ENCODE peak calls at places on chromosome 1, in six cellular contexts. One of them, this sample, is unnamed.

GRCh38 chr1:2641381-2642130 is 8.7 kb upstream of the MMEL1 start:
- DNase-seq in IMR-90: no peak
- DNase-seq in psoas muscle: peak
- DNase-seq in NCI-H446: no peak
- DNase-seq in NCI-H2107: no peak
- DNase-seq in nephron progenitor cell: no peak
- DNase-seq in this sample: no peak

GRCh38 chr1:172874950-172875349 is 175.8 kb downstream of the TNFSF18 start:
- DNase-seq in IMR-90: peak
- DNase-seq in psoas muscle: no peak
- DNase-seq in NCI-H446: no peak
- DNase-seq in NCI-H2107: no peak
- DNase-seq in nephron progenitor cell: no peak
- DNase-seq in this sample: no peak

GRCh38 chr1:25536124-25536523 is 7.3 kb upstream of the LDLRAP1 start:
- DNase-seq in IMR-90: no peak
- DNase-seq in psoas muscle: no peak
- DNase-seq in NCI-H446: no peak
- DNase-seq in NCI-H2107: no peak
- DNase-seq in nephron progenitor cell: no peak
- DNase-seq in this sample: no peak

GRCh38 chr1:156816561-156817328 is at the start of gene SH2D2A:
- DNase-seq in IMR-90: peak
- DNase-seq in psoas muscle: peak
- DNase-seq in NCI-H446: no peak
- DNase-seq in NCI-H2107: no peak
- DNase-seq in nephron progenitor cell: no peak
- DNase-seq in this sample: no peak

GRCh38 chr1:111234866-111235265 is 7.4 kb downstream of the CHI3L2 start:
- DNase-seq in IMR-90: peak
- DNase-seq in psoas muscle: no peak
- DNase-seq in NCI-H446: no peak
- DNase-seq in NCI-H2107: no peak
- DNase-seq in nephron progenitor cell: no peak
- DNase-seq in this sample: no peak

GRCh38 chr1:28280501-28280900 is 21.2 kb downstream of the SESN2 start:
- DNase-seq in IMR-90: no peak
- DNase-seq in psoas muscle: no peak
- DNase-seq in NCI-H446: no peak
- DNase-seq in NCI-H2107: no peak
- DNase-seq in nephron progenitor cell: no peak
- DNase-seq in this sample: no peak

GRCh38 chr1:194342484-194343262 is 1156.3 kb upstream of the B3GALT2 start:
- DNase-seq in IMR-90: no peak
- DNase-seq in psoas muscle: no peak
- DNase-seq in NCI-H446: no peak
- DNase-seq in NCI-H2107: no peak
- DNase-seq in nephron progenitor cell: peak
- DNase-seq in this sample: no peak

GRCh38 chr1:20988030-20988825 is 188.5 kb downstream of the EIF4G3 start:
- DNase-seq in IMR-90: peak
- DNase-seq in psoas muscle: no peak
- DNase-seq in NCI-H446: no peak
- DNase-seq in NCI-H2107: no peak
- DNase-seq in nephron progenitor cell: no peak
- DNase-seq in this sample: no peak

GRCh38 chr1:8910331-8910730 is 31.8 kb upstream of the ENO1 start:
- DNase-seq in IMR-90: no peak
- DNase-seq in psoas muscle: no peak
- DNase-seq in NCI-H446: no peak
- DNase-seq in NCI-H2107: no peak
- DNase-seq in nephron progenitor cell: no peak
- DNase-seq in this sample: no peak

GRCh38 chr1:70896224-70896623 is 151.4 kb downstream of the PTGER3 start:
- DNase-seq in IMR-90: no peak
- DNase-seq in psoas muscle: no peak
- DNase-seq in NCI-H446: no peak
- DNase-seq in NCI-H2107: no peak
- DNase-seq in nephron progenitor cell: no peak
- DNase-seq in this sample: no peak

GRCh38 chr1:15849775-15850449 is 2.4 kb downstream of the SPEN start:
- DNase-seq in IMR-90: peak
- DNase-seq in psoas muscle: no peak
- DNase-seq in NCI-H446: peak
- DNase-seq in NCI-H2107: peak
- DNase-seq in nephron progenitor cell: peak
- DNase-seq in this sample: no peak

GRCh38 chr1:1782399-1783221 is 4.3 kb upstream of the NADK start:
- DNase-seq in IMR-90: peak
- DNase-seq in psoas muscle: peak
- DNase-seq in NCI-H446: no peak
- DNase-seq in NCI-H2107: no peak
- DNase-seq in nephron progenitor cell: no peak
- DNase-seq in this sample: no peak

GRCh38 chr1:209630383-209631219 is 21.6 kb downstream of the LAMB3 start:
- DNase-seq in IMR-90: no peak
- DNase-seq in psoas muscle: no peak
- DNase-seq in NCI-H446: no peak
- DNase-seq in NCI-H2107: no peak
- DNase-seq in nephron progenitor cell: no peak
- DNase-seq in this sample: no peak

This sample was measured in astrocyte of the cerebellum.